ENCODE peak calls at places on chromosomes 3 and 15, in eight cellular contexts. A is stomach; T is heart left ventricle; B is CD4-positive, alpha-beta memory T cell; C is K562; S is mesendoderm; Y is fibroblast of lung; Q is tibial artery. O is an unnamed sample. For H3K36me3, the result is how much of the 10 kb centered on the place peaks cover.

GRCh38 chr15:72078887-72079286 is 39.1 kb downstream of the MYO9A start:
- DNase-seq in C (no peak), Q (no peak), Y (no peak), S (no peak), B (no peak), A (no peak), T (no peak), O (no peak)

GRCh38 chr3:100359030-100359429 is 24.5 kb downstream of the NIT2 start:
- DNase-seq in C (no peak), B (no peak), Y (no peak), T (no peak), A (no peak), Q (no peak), S (no peak), O (no peak)

GRCh38 chr3:155233213-155233612 is 60.3 kb downstream of the STRIT1 start:
- DNase-seq in Q (peak), S (no peak), T (peak), Y (peak), C (no peak), A (peak), B (no peak), O (no peak)

GRCh38 chr3:136979684-136980083 is 21.9 kb downstream of the IL20RB start:
- DNase-seq in Y (peak), Q (no peak), A (no peak), S (no peak), T (no peak), B (no peak), C (no peak), O (no peak)

GRCh38 chr15:63256433-63256884 is 20.9 kb upstream of the APH1B start:
- DNase-seq in C (peak), B (no peak), S (peak), Q (no peak), Y (peak), T (no peak), A (no peak), O (peak)

GRCh38 chr3:64484289-64484992 is 203.4 kb downstream of the ADAMTS9 start:
- DNase-seq in B (peak), Y (peak), Q (peak), C (peak), S (peak), T (peak), A (peak), O (no peak)

GRCh38 chr3:165669502-165669901 is 167.7 kb downstream of the BCHE start:
- DNase-seq in Q (no peak), T (no peak), S (no peak), B (no peak), C (no peak), Y (peak), A (no peak), O (no peak)

GRCh38 chr3:173799073-173799830 is 401.7 kb downstream of the NLGN1 start:
- DNase-seq in A (no peak), C (no peak), B (no peak), T (no peak), S (no peak), Y (no peak), Q (no peak), O (peak)

GRCh38 chr15:44066211-44066827 is 128.8 kb downstream of the FRMD5 start:
- DNase-seq in Q (no peak), T (peak), C (peak), A (peak), S (peak), B (peak), Y (peak), O (peak)

GRCh38 chr3:24686764-24687163 is 192.1 kb upstream of the THRB start:
- DNase-seq in C (no peak), T (no peak), A (no peak), Y (peak), Q (no peak), S (no peak), B (no peak), O (no peak)

GRCh38 chr3:63193647-63194046 is 84.5 kb upstream of the SYNPR start:
- DNase-seq in A (no peak), C (no peak), Q (no peak), B (no peak), Y (peak), S (peak), T (no peak), O (no peak)

GRCh38 chr3:177810162-177810623 is 612.9 kb upstream of the TBL1XR1 start:
- DNase-seq in T (no peak), Q (no peak), B (no peak), S (no peak), C (no peak), A (no peak), Y (peak), O (no peak)

GRCh38 chr3:134974621-134975020 is 179.6 kb downstream of the EPHB1 start:
- DNase-seq in Q (no peak), A (no peak), S (no peak), C (no peak), T (no peak), B (no peak), Y (no peak), O (no peak)

GRCh38 chr15:60720493-60721231 is 241.7 kb upstream of the ICE2 start:
- DNase-seq in A (no peak), C (no peak), T (no peak), Q (no peak), Y (no peak), B (peak), S (no peak), O (no peak)

GRCh38 chr3:154229217-154229590 is 95.1 kb downstream of the DHX36 start:
- DNase-seq in T (no peak), S (no peak), Q (no peak), B (no peak), A (no peak), Y (peak), C (no peak), O (no peak)

GRCh38 chr3:52526151-52526561 is 7.5 kb downstream of the NT5DC2 start:
- DNase-seq in Y (no peak), B (no peak), C (no peak), T (peak), A (no peak), S (no peak), Q (no peak), O (no peak)

GRCh38 chr3:35814531-35814930 is 175.2 kb downstream of the ARPP21 start:
- DNase-seq in C (no peak), B (no peak), A (no peak), T (no peak), Y (no peak), S (peak), Q (no peak), O (no peak)

GRCh38 chr15:26662226-26662750 is 110.6 kb downstream of the GABRB3 start:
- DNase-seq in C (no peak), B (no peak), Y (no peak), T (no peak), A (no peak), Q (no peak), S (no peak), O (no peak)

GRCh38 chr3:130834476-130834875 is 59.4 kb upstream of the ATP2C1 start:
- DNase-seq in A (no peak), C (no peak), T (no peak), B (no peak), S (no peak), Y (peak), Q (no peak), O (no peak)

GRCh38 chr3:72052841-72053409 is 268.0 kb upstream of the PROK2 start:
- DNase-seq in Y (peak), B (no peak), T (no peak), A (no peak), C (peak), Q (no peak), S (no peak), O (no peak)

GRCh38 chr3:33060609-33061337 is 36.2 kb downstream of the GLB1 start:
- DNase-seq in Q (no peak), Y (no peak), B (peak), T (no peak), S (no peak), A (peak), C (no peak), O (no peak)

GRCh38 chr15:52067545-52067926 is 45.0 kb downstream of the BCL2L10 start:
- DNase-seq in A (no peak), C (no peak), B (no peak), Y (no peak), S (no peak), Q (no peak), T (no peak), O (no peak)

GRCh38 chr3:70264122-70264780 is 48.2 kb downstream of the MDFIC2 start:
- DNase-seq in S (no peak), B (no peak), Q (no peak), Y (peak), A (peak), C (no peak), T (no peak), O (no peak)

GRCh38 chr15:59689626-59690236 is 611 bp upstream of the BNIP2 start:
- DNase-seq in T (peak), S (peak), Y (peak), C (no peak), A (peak), B (peak), Q (peak), O (no peak)

GRCh38 chr3:112043621-112044201 is 9.2 kb downstream of the TMPRSS7 start:
- DNase-seq in A (peak), Y (peak), B (peak), C (peak), Q (peak), S (peak), T (peak), O (peak)

GRCh38 chr3:88113311-88114162 is 36.2 kb upstream of the C3orf38 start:
- DNase-seq in T (no peak), C (peak), A (peak), Y (peak), Q (peak), B (peak), S (peak), O (peak)

GRCh38 chr3:46089237-46090011 is 62.1 kb upstream of the XCR1 start:
- DNase-seq in B (no peak), T (peak), C (no peak), A (peak), Y (peak), Q (peak), S (no peak), O (no peak)

GRCh38 chr3:132285620-132285945 is 31.6 kb upstream of the ACP3 start:
- DNase-seq in Y (peak), B (no peak), Q (no peak), T (no peak), C (no peak), A (peak), S (peak), O (no peak)

GRCh38 chr3:118577055-118577759 is 457.4 kb downstream of the IGSF11 start:
- DNase-seq in T (no peak), Y (no peak), C (no peak), B (no peak), A (no peak), S (no peak), Q (no peak), O (no peak)

GRCh38 chr3:148856404-148856803 is 8.7 kb upstream of the CPA3 start:
- DNase-seq in Y (no peak), B (no peak), A (no peak), S (no peak), C (no peak), T (no peak), Q (peak), O (peak)

DNA sequence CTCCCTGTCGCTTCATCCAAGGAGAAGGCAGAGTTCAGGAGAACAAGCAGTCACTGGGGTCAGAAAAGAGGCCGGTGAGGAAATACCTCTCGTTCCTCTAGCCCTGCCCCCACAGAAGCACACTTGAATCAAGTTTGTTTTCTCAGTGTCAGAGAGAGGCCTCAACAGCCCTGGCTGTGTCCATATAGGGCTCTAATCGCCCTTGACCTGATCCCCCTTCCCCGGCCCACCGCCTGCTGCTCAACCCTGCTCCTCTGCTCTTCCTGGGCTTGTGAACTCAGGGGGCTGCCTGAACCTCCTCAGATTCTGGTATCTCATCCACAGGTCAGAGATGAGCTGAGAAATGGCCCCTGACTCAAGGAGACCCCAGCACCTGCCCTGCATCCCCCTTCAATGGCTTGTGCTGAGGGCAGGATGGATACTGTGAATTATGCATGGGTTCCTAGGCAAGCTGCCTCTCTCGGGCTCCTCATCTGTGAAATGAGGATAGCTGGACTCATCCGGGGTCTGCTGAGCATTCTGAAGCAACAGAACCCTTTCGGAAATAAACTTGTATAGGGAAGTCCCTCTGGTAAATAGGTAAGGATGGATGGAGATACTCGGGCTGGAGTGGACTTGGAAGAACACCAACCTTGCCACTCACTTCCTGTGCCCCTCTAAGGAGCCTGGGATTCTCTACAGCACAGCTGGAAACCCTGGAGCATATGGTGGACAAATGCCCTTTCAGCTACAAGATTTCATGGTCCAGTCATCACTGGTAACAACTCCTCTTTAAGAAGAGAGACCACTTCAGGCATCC is 147.5 kb downstream of the STT3B start:
- DNase-seq in Q (no peak), S (peak), A (no peak), C (no peak), B (no peak), Y (peak), T (no peak), O (no peak)
- H3K36me3 ChIP-seq in Q (under half), S (under half), A (under half), C (under half), B (under half), Y (under half), T (under half), O (under half)

DNA sequence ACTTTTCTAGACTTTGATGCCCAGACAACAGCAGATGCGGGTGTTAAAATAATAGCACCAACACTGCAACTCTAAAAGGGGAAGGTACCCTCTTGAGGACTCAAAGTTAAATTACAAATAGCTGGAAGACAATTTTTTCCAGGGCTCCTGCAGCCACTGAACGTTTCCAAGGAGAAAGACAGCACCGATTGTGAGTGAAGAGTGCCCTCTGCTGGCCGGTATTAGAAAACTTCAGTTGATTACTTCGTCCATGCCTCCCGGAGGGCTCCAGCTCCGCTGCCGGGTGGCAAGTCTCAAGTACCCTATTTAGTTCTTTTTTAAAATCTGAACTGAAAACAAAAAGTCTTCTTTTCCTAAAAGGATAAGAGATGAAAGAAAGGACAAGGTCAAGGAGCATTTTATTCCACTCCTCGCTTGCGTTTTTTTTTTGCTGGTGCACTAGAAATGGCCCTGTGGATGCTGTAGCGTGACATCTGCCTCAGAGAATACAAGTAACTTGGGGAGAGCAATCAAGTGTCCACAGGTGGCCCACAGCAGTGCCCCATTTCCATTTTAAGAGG is 71.5 kb upstream of the SPATA12 start:
- DNase-seq in C (peak), Y (peak), B (peak), S (peak), Q (peak), A (peak), T (peak), O (peak)
- H3K27ac ChIP-seq in C (no peak), Y (no peak), B (no peak), S (no peak), Q (no peak), A (peak), T (no peak), O (no peak)

DNA sequence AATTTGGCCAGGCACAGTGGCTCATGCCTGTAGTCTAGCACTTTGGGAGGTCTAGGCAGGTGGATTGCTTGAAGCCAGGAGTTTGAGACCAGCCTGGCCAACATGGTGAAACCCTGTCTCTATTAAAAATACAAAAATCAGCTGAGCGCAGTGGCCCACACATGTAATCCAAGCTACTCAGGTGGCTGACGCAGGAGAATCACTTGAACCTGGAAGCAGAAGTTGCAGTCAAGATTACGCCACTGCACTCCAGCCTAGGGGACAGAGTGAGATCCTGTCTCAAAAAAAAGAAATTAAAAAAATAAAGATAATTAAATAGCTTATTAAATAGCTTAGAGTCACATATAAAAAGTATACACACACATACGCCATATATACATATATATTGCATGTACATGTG is 3.7 kb upstream of the TIPARP start:
- DNase-seq in B (no peak), A (no peak), Y (no peak), T (no peak), C (no peak), S (no peak), Q (no peak), O (no peak)
- H3K4me3 ChIP-seq in B (no peak), A (no peak), Y (no peak), T (no peak), C (no peak), S (no peak), Q (no peak), O (no peak)

DNA sequence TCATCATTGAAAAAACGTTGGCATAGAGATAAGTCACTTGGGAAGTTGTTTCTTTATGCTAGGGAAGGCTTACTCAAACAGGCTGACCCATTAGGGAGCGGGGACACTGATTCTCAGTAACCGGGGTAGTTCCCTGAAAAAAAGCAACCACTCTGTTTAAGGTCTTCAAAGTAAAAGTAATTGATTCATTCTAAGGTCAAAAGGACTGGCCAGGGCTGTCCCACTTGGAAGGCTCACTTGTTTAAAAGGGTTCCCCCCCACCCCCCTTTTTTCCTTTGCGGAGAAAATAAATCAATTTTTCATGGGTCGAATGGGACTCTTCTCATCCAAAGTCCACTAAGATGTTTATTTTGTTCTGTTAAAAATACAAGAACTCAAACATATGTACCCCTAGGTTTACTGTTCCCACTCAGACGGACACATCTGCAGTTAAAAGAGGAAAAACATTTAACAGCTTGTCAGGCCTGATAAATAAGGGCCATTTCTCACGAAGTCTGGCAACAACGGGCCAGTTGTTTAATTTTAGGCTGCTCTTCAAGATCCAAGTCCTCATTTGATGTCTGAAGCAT is 53.0 kb downstream of the ARHGEF3 start:
- DNase-seq in C (no peak), Q (no peak), T (no peak), B (no peak), Y (no peak), A (no peak), S (no peak), O (no peak)
- H3K36me3 ChIP-seq in C (under half), Q (under half), T (half or more), B (half or more), Y (under half), A (half or more), S (under half), O (under half)

DNA sequence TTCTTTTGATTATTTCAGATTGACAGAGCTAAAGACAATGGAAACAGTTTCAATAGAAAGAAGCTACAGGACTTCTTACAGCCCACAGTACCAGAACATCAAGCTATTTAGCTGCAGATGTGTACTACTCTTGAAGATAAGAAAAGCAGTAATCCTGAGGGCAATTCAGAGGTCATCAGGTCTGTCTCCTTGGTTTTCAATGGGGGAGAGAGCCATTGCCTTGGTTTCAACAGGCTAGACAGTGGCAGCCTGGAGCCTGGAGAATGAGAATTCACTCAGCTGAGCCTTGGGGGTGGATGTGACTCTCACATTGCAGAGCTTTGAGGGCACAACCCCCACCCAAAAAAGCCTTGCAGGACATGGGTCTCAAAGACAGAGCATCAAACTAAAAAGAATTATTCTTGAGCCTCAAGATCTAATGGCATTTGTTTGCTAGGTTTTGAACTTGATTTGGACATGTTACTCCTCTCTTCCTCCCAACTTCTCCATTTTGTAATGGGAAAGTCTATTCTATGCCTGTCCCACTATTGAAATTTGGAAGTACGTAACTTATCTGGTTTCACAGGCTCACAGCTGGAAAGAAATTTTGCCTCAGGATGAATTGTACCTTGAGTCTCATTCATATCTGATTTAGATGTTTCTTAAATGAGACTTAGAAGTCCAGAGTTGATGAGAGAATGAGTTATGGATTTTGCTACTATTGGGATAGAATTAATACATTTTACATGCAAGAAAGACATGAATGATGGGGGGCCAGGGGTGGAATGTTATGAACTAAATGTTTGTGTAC is 36.9 kb downstream of the PLSCR1 start:
- DNase-seq in Y (no peak), C (no peak), T (no peak), B (no peak), A (no peak), S (peak), Q (no peak), O (no peak)
- H3K27ac ChIP-seq in Y (no peak), C (no peak), T (peak), B (no peak), A (no peak), S (peak), Q (no peak), O (peak)

GRCh38 chr15:85689729-85690128 is 105.0 kb downstream of the KLHL25 start:
- DNase-seq in C (no peak), Q (peak), T (peak), Y (peak), B (peak), S (peak), A (peak), O (no peak)
- H3K4me3 ChIP-seq in C (no peak), Q (peak), T (peak), Y (peak), B (peak), S (no peak), A (peak), O (no peak)

DNA sequence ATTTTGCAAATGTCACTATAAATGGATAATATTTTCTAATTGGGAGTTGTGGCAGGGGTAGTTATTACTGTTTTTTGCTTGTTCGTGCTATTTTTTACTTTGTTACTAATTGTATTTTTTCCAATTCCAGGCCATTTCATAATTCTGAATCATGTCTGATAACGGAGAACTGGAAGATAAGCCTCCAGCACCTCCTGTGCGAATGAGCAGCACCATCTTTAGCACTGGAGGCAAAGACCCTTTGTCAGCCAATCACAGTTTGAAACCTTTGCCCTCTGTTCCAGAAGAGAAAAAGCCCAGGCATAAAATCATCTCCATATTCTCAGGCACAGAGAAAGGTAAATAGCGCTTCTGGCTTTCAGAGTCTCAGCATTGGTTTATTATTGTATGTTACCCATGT is 42.8 kb downstream of the PAK2 start:
- DNase-seq in Q (no peak), S (no peak), T (no peak), A (no peak), B (no peak), Y (no peak), C (no peak), O (no peak)
- H3K36me3 ChIP-seq in Q (under half), S (under half), T (under half), A (under half), B (under half), Y (under half), C (half or more), O (half or more)

O was measured in SK-N-MC.